ENCODE peak calls at places on chromosomes 4 and X, in nine cellular contexts. G is hepatocyte, O is psoas muscle, U is HCT116, V is AG09309, D is heart left ventricle, B is dorsolateral prefrontal cortex, F is stomach, W is fibroblast of mammary gland. J is an unnamed sample.

GRCh38 chr4:40562681-40563080 is 67.0 kb downstream of the RBM47 start:
- DNase-seq in G (no peak), O (no peak), U (no peak), V (no peak), D (no peak), B (no peak), F (no peak), W (peak), J (no peak)

GRCh38 chr4:89657931-89658700 is 178.8 kb downstream of the SNCA start:
- DNase-seq in G (peak), O (no peak), U (peak), V (peak), D (no peak), B (no peak), F (no peak), W (peak), J (no peak)

GRCh38 chrX:149487292-149487691 is 17.8 kb downstream of the IDS start:
- DNase-seq in G (no peak), O (no peak), U (no peak), V (no peak), D (no peak), B (no peak), F (no peak), W (no peak), J (no peak)

GRCh38 chr4:23083391-23083790 is 390.7 kb downstream of the GBA3 start:
- DNase-seq in G (no peak), O (no peak), U (no peak), V (no peak), D (no peak), B (no peak), F (no peak), W (no peak), J (no peak)

GRCh38 chr4:145417348-145418130 is 64.1 kb upstream of the SMAD1 start:
- DNase-seq in G (no peak), O (no peak), U (no peak), V (no peak), D (no peak), B (no peak), F (no peak), W (no peak), J (no peak)

GRCh38 chrX:18900401-18900976 is 83.4 kb downstream of the PHKA2 start:
- DNase-seq in G (no peak), O (no peak), U (no peak), V (no peak), D (no peak), B (no peak), F (no peak), W (no peak), J (no peak)

GRCh38 chr4:184335520-184335919 is 117.8 kb upstream of the ENPP6 start:
- DNase-seq in G (no peak), O (no peak), U (no peak), V (no peak), D (no peak), B (no peak), F (no peak), W (no peak), J (no peak)

GRCh38 chrX:65537229-65537628 is 2.6 kb upstream of the LAS1L start:
- DNase-seq in G (no peak), O (no peak), U (no peak), V (no peak), D (no peak), B (no peak), F (no peak), W (no peak), J (no peak)

GRCh38 chrX:54494166-54494969 is 1.7 kb downstream of the FGD1 start:
- DNase-seq in G (no peak), O (no peak), U (no peak), V (no peak), D (no peak), B (no peak), F (no peak), W (no peak), J (no peak)

GRCh38 chr4:56757270-56757746 is 64.2 kb downstream of the SPINK2 start:
- DNase-seq in G (peak), O (no peak), U (no peak), V (no peak), D (no peak), B (no peak), F (no peak), W (peak), J (no peak)

GRCh38 chr4:150325872-150326271 is 247.6 kb downstream of the DCLK2 start:
- DNase-seq in G (no peak), O (no peak), U (no peak), V (no peak), D (no peak), B (no peak), F (no peak), W (no peak), J (no peak)

GRCh38 chrX:103417933-103418332 is 41.6 kb downstream of the BEX3 start:
- DNase-seq in G (no peak), O (no peak), U (no peak), V (no peak), D (no peak), B (no peak), F (no peak), W (peak), J (no peak)

GRCh38 chrX:45142185-45142584 is 58.5 kb downstream of the DIPK2B start:
- DNase-seq in G (no peak), O (no peak), U (no peak), V (no peak), D (no peak), B (no peak), F (no peak), W (no peak), J (no peak)

GRCh38 chr4:124277691-124278090 is 434.8 kb downstream of the ANKRD50 start:
- DNase-seq in G (no peak), O (no peak), U (no peak), V (no peak), D (no peak), B (no peak), F (no peak), W (no peak), J (no peak)

GRCh38 chr4:17817027-17817426 is 6.2 kb downstream of the NCAPG start:
- DNase-seq in G (peak), O (no peak), U (peak), V (peak), D (no peak), B (no peak), F (no peak), W (peak), J (peak)

GRCh38 chrX:25017667-25018247 is 2.0 kb upstream of the ARX start:
- DNase-seq in G (no peak), O (peak), U (no peak), V (no peak), D (peak), B (no peak), F (no peak), W (no peak), J (no peak)

GRCh38 chrX:107117993-107118321 is 665 bp downstream of the RBM41 start:
- DNase-seq in G (no peak), O (no peak), U (no peak), V (no peak), D (no peak), B (no peak), F (no peak), W (peak), J (no peak)

GRCh38 chrX:74931214-74931613 is 6.0 kb upstream of the NEXMIF start:
- DNase-seq in G (peak), O (no peak), U (no peak), V (no peak), D (no peak), B (no peak), F (no peak), W (no peak), J (no peak)

GRCh38 chrX:110420771-110421498 is 62.3 kb downstream of the RTL9 start:
- DNase-seq in G (no peak), O (no peak), U (no peak), V (no peak), D (no peak), B (peak), F (no peak), W (peak), J (peak)
- TF ChIP-seq CTCF in G (no peak), O (peak), U (peak), V (no peak), D (peak), B (peak), F (no peak), W (peak), J (no peak)

DNA sequence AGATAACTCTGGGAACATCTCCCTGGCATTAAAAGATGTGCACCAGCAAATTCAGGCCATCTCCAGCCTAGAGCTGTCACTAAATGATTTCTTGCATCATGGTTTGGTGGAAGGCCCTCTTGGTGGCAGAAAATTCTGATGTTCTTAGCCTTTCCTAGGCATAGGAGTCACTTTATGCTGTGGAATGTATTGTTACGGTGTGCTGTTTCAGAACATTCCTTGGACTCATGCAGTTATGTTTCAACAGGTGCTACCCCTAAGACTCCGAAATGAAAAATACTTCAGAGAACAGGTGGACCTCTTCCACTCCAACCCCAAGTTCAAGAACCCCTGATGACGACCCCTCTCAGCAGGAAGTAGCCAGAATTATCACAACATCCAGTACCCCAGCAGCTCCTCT is 20.3 kb upstream of the PAPSS1 start:
- DNase-seq in G (no peak), O (no peak), U (no peak), V (no peak), D (no peak), B (no peak), F (no peak), W (no peak), J (no peak)
- TF ChIP-seq CTCF in G (peak), O (peak), U (peak), V (peak), D (no peak), B (peak), F (no peak), W (no peak), J (no peak)

GRCh38 chr4:99679976-99680375 is 22.3 kb upstream of the C4orf54 start:
- DNase-seq in G (no peak), O (no peak), U (no peak), V (no peak), D (no peak), B (no peak), F (no peak), W (no peak), J (no peak)

GRCh38 chr4:99677161-99677560 is 19.5 kb upstream of the C4orf54 start:
- DNase-seq in G (no peak), O (no peak), U (no peak), V (no peak), D (no peak), B (no peak), F (no peak), W (no peak), J (no peak)

GRCh38 chr4:99683913-99684312 is 26.3 kb upstream of the C4orf54 start:
- DNase-seq in G (no peak), O (no peak), U (no peak), V (no peak), D (no peak), B (no peak), F (no peak), W (no peak), J (no peak)

GRCh38 chr4:99679204-99679603 is 21.6 kb upstream of the C4orf54 start:
- DNase-seq in G (peak), O (peak), U (no peak), V (no peak), D (peak), B (no peak), F (no peak), W (no peak), J (no peak)
- TF ChIP-seq CTCF in G (no peak), O (peak), U (no peak), V (no peak), D (no peak), B (no peak), F (no peak), W (no peak), J (no peak)

GRCh38 chrX:70196961-70197805 is 19.9 kb downstream of the DGAT2L6 start:
- DNase-seq in G (peak), O (no peak), U (peak), V (peak), D (no peak), B (no peak), F (peak), W (peak), J (peak)
- TF ChIP-seq CTCF in G (peak), O (peak), U (peak), V (peak), D (peak), B (peak), F (peak), W (peak), J (peak)

DNA sequence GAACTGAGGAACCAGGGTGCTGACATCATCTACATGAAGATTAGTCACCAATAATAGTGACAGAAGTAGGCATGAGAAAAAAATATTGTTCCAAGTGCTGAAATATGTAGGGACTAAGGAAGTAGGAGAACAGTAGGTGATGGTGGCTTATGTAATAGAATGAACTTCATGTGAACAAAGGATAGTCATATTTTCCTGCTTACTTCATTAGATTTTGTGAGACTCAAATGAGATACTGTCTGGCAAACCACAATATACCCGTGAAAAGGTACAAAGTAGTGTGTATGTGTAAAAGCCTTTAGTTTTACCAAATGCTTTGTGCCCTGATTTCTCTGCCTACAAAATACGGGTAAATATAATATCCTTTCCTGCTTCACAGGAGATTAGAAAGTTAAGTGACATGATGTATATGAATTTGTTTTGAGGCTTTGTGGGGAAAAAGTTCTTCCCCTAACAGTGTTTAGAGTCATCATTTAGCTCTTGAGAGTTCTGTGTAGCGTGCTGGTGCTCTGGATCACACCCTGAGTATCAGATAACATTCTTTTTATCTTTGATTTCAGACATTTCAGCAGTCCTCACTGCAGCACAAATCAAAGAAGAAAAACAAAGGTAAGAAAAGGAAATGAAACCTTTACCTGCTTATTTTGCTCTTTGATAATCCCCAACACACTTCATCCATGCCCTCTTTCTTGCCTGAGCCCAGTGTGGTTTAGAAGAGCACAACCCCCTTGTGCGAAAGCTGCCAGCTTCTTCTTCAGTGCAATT is 67.9 kb downstream of the KLHL34 start:
- DNase-seq in G (no peak), O (no peak), U (no peak), V (no peak), D (no peak), B (no peak), F (no peak), W (no peak), J (no peak)
- TF ChIP-seq CTCF in G (no peak), O (no peak), U (no peak), V (no peak), D (no peak), B (no peak), F (no peak), W (no peak), J (no peak)

DNA sequence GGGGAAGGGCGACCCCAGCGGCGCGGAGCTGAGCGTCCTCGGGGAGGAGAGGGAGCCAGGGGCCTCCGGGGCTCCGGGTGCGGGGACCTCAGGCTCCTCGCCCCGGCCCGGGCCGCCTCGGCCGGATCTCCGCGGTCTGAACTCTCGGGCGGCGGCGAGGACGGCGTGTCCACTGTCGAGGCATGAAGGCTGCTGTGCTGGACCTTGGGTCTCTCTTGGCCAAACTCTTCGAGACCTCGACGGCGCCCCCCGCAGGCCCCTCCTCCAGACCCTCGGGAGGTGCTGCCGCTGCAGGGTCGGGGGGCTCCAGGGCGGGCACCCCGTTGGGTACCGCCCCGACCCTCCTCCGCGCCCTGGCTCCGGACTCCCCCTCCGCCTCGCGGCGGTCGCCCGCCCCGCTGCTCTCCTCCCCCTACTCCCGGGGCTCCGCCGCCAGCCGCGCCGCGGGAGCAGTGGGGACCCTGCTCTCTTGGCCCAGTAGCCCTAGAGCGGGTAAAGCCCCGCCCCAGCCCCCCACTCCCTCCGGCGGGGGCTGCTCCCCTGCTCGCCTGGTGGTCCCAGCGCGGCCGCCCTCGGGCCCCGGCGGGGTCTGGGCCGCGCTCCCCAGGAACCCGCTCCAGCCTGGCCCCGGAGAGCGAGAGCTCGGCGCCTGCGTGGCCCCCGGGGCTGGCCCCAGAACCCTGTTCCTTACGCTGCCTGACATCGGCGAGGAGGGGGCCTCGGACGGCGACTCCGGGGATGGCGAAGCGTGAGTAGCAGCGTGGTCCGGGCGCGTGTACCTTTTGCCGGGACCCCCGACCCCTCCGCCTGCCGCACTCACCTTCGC is 604 bp downstream of the FAM149A start:
- DNase-seq in G (peak), O (peak), U (no peak), V (no peak), D (peak), B (no peak), F (peak), W (no peak), J (peak)
- TF ChIP-seq CTCF in G (peak), O (no peak), U (peak), V (no peak), D (no peak), B (no peak), F (no peak), W (no peak), J (no peak)

GRCh38 chr4:99811850-99812249 is 4.8 kb upstream of the DAPP1 start:
- DNase-seq in G (peak), O (no peak), U (peak), V (no peak), D (no peak), B (no peak), F (no peak), W (peak), J (peak)
- TF ChIP-seq CTCF in G (peak), O (peak), U (peak), V (peak), D (peak), B (peak), F (peak), W (peak), J (peak)

GRCh38 chrX:119692241-119693031 is 532 bp downstream of the SEPTIN6 start:
- DNase-seq in G (peak), O (peak), U (no peak), V (no peak), D (peak), B (peak), F (peak), W (peak), J (peak)

GRCh38 chrX:119693996-119694451 is 1.1 kb upstream of the SEPTIN6 start:
- DNase-seq in G (no peak), O (no peak), U (no peak), V (no peak), D (peak), B (no peak), F (no peak), W (no peak), J (peak)

GRCh38 chrX:119690921-119691716 is 1.8 kb downstream of the SEPTIN6 start:
- DNase-seq in G (peak), O (no peak), U (no peak), V (no peak), D (no peak), B (no peak), F (no peak), W (peak), J (no peak)

GRCh38 chrX:119694601-119695534 is 1.9 kb upstream of the SEPTIN6 start:
- DNase-seq in G (peak), O (no peak), U (no peak), V (no peak), D (peak), B (no peak), F (no peak), W (no peak), J (no peak)

DNA sequence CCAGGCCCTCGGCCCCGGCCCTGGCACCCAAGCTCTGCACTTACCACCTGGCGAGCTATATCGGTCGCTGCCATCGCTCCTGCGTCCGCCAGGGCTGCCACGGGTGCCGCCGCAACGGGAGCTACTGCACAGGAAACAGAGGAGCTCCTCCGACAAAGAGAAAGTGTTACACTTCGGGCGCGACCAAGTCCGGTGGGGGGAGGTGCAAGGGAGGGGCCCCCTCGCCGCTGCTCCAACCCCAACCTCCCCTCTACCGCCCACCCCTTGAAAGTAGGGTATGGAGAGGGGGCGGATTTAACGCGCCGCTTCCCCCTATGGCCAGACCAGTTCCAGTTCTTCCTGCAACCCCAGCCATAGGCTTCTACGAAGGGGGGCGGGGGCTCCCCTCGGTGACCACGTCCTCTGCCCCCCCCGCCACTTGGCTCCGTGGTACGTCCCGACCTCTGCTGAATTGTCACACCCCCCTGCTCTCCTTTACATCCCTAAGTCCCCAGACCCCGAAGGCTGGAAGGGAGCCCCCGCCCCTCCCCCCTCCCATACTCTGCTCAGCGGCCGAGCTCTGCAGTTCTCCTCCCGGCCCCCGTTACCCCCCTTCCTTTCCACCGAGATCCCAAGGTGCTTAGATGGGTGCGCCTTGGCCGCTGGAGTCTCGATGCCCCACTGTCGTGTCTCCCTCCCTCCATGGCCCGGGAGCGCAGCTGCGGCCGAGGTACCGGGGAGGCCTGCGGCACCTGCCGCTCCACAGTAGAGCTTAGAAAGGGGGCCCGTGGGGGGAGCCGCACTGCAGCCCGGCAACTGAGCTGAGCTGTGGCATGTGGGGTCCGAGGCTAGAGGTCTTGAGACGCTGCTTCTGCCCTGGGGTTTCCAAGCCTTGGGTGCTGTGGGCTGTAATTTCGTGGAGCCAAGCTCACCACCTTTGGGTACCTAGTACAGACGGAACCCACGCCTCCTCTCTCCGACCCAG is at the start of gene SEPTIN6:
- DNase-seq in G (peak), O (peak), U (peak), V (no peak), D (peak), B (peak), F (peak), W (peak), J (peak)
- TF ChIP-seq CTCF in G (no peak), O (no peak), U (no peak), V (peak), D (no peak), B (no peak), F (peak), W (no peak), J (no peak)

GRCh38 chr4:177250056-177250696 is 59.5 kb upstream of the NEIL3 start:
- DNase-seq in G (peak), O (peak), U (peak), V (no peak), D (peak), B (peak), F (peak), W (peak), J (peak)
- TF ChIP-seq CTCF in G (peak), O (peak), U (peak), V (peak), D (peak), B (peak), F (peak), W (peak), J (peak)